ENCODE peak calls at places on chromosomes 6 and 20, in four cellular contexts. One of them, this sample, is unnamed.
A peak's percentile ranks its signal among the peaks of the same experiment; 100 is the strongest.

GRCh38 chr6:6699741-6700367 is 111.3 kb downstream of the LY86 start:
- DNase-seq in aorta: peak; percentile 84
- DNase-seq in colonic mucosa: peak; percentile 96
- DNase-seq in CD4-positive, alpha-beta T cell: no peak
- DNase-seq in this sample: no peak

GRCh38 chr20:48025661-48026060 is 240.4 kb upstream of the SULF2 start:
- DNase-seq in aorta: no peak
- DNase-seq in colonic mucosa: no peak
- DNase-seq in CD4-positive, alpha-beta T cell: no peak
- DNase-seq in this sample: no peak

GRCh38 chr6:221531-222349 is 70.5 kb upstream of the DUSP22 start:
- DNase-seq in aorta: no peak
- DNase-seq in colonic mucosa: no peak
- DNase-seq in CD4-positive, alpha-beta T cell: no peak
- DNase-seq in this sample: no peak

GRCh38 chr20:2946988-2947961 is 74.0 kb downstream of the PTPRA start:
- DNase-seq in aorta: no peak
- DNase-seq in colonic mucosa: no peak
- DNase-seq in CD4-positive, alpha-beta T cell: no peak
- DNase-seq in this sample: no peak

GRCh38 chr6:7887278-7887991 is 23.2 kb downstream of the TXNDC5 start:
- DNase-seq in aorta: no peak
- DNase-seq in colonic mucosa: no peak
- DNase-seq in CD4-positive, alpha-beta T cell: no peak
- DNase-seq in this sample: no peak

GRCh38 chr6:133623065-133623464 is 265.8 kb upstream of the TCF21 start:
- DNase-seq in aorta: no peak
- DNase-seq in colonic mucosa: peak; percentile 28
- DNase-seq in CD4-positive, alpha-beta T cell: no peak
- DNase-seq in this sample: no peak

GRCh38 chr6:151679081-151679480 is 128.4 kb upstream of the ESR1 start:
- DNase-seq in aorta: no peak
- DNase-seq in colonic mucosa: no peak
- DNase-seq in CD4-positive, alpha-beta T cell: no peak
- DNase-seq in this sample: no peak

GRCh38 chr6:149014631-149015171 is 267.9 kb downstream of the UST start:
- DNase-seq in aorta: no peak
- DNase-seq in colonic mucosa: no peak
- DNase-seq in CD4-positive, alpha-beta T cell: no peak
- DNase-seq in this sample: no peak

GRCh38 chr20:25196701-25197120 is 1.2 kb downstream of the ENTPD6 start:
- DNase-seq in aorta: no peak
- DNase-seq in colonic mucosa: peak; percentile 60
- DNase-seq in CD4-positive, alpha-beta T cell: no peak
- DNase-seq in this sample: no peak

GRCh38 chr6:35381132-35381531 is 38.8 kb downstream of the PPARD start:
- DNase-seq in aorta: peak; percentile 17
- DNase-seq in colonic mucosa: no peak
- DNase-seq in CD4-positive, alpha-beta T cell: no peak
- DNase-seq in this sample: no peak

GRCh38 chr6:82910818-82911217 is 154.8 kb downstream of the UBE3D start:
- DNase-seq in aorta: no peak
- DNase-seq in colonic mucosa: no peak
- DNase-seq in CD4-positive, alpha-beta T cell: no peak
- DNase-seq in this sample: no peak

GRCh38 chr6:104789770-104790190 is 69.9 kb downstream of the HACE1 start:
- DNase-seq in aorta: no peak
- DNase-seq in colonic mucosa: no peak
- DNase-seq in CD4-positive, alpha-beta T cell: no peak
- DNase-seq in this sample: no peak

GRCh38 chr6:160156842-160157241 is 35.2 kb downstream of the SLC22A1 start:
- DNase-seq in aorta: no peak
- DNase-seq in colonic mucosa: no peak
- DNase-seq in CD4-positive, alpha-beta T cell: no peak
- DNase-seq in this sample: no peak

GRCh38 chr6:2381872-2382661 is 136.7 kb upstream of the GMDS start:
- DNase-seq in aorta: peak; percentile 50
- DNase-seq in colonic mucosa: no peak
- DNase-seq in CD4-positive, alpha-beta T cell: no peak
- DNase-seq in this sample: no peak

GRCh38 chr20:44204156-44204831 is 6.3 kb downstream of the OSER1 start:
- DNase-seq in aorta: no peak
- DNase-seq in colonic mucosa: no peak
- DNase-seq in CD4-positive, alpha-beta T cell: no peak
- DNase-seq in this sample: no peak

GRCh38 chr6:44074383-44075136 is 52.7 kb downstream of the MRPL14 start:
- DNase-seq in aorta: peak; percentile 88
- DNase-seq in colonic mucosa: peak; percentile 69
- DNase-seq in CD4-positive, alpha-beta T cell: peak; percentile 41
- DNase-seq in this sample: peak; percentile 60

GRCh38 chr6:97294451-97294850 is 11.4 kb upstream of the MMS22L start:
- DNase-seq in aorta: no peak
- DNase-seq in colonic mucosa: no peak
- DNase-seq in CD4-positive, alpha-beta T cell: no peak
- DNase-seq in this sample: no peak

GRCh38 chr6:39049575-39050283 is 1.1 kb downstream of the GLP1R start:
- DNase-seq in aorta: no peak
- DNase-seq in colonic mucosa: no peak
- DNase-seq in CD4-positive, alpha-beta T cell: no peak
- DNase-seq in this sample: no peak

GRCh38 chr6:47069156-47069555 is 27.0 kb upstream of the ADGRF1 start:
- DNase-seq in aorta: no peak
- DNase-seq in colonic mucosa: no peak
- DNase-seq in CD4-positive, alpha-beta T cell: no peak
- DNase-seq in this sample: no peak

GRCh38 chr20:14865169-14865568 is 527.8 kb upstream of the FLRT3 start:
- DNase-seq in aorta: no peak
- DNase-seq in colonic mucosa: no peak
- DNase-seq in CD4-positive, alpha-beta T cell: no peak
- DNase-seq in this sample: no peak

GRCh38 chr6:136290406-136291010 is 862 bp upstream of the BCLAF1 start:
- DNase-seq in aorta: peak; percentile 87
- DNase-seq in colonic mucosa: peak; percentile 72
- DNase-seq in CD4-positive, alpha-beta T cell: peak; percentile 67
- DNase-seq in this sample: peak; percentile 70

GRCh38 chr6:166313255-166314070 is 5.3 kb upstream of the PRR18 start:
- DNase-seq in aorta: no peak
- DNase-seq in colonic mucosa: peak; percentile 38
- DNase-seq in CD4-positive, alpha-beta T cell: peak; percentile 31
- DNase-seq in this sample: peak; percentile 41

GRCh38 chr6:45728674-45729073 is 287.0 kb downstream of the CLIC5 start:
- DNase-seq in aorta: no peak
- DNase-seq in colonic mucosa: no peak
- DNase-seq in CD4-positive, alpha-beta T cell: no peak
- DNase-seq in this sample: no peak

GRCh38 chr20:38217791-38218565 is 42.6 kb downstream of the KIAA1755 start:
- DNase-seq in aorta: peak; percentile 80
- DNase-seq in colonic mucosa: no peak
- DNase-seq in CD4-positive, alpha-beta T cell: no peak
- DNase-seq in this sample: no peak

GRCh38 chr6:147699637-147700036 is 191.1 kb downstream of the SAMD5 start:
- DNase-seq in aorta: no peak
- DNase-seq in colonic mucosa: no peak
- DNase-seq in CD4-positive, alpha-beta T cell: no peak
- DNase-seq in this sample: no peak

GRCh38 chr6:41470341-41471063 is 75.7 kb upstream of the FOXP4 start:
- DNase-seq in aorta: peak; percentile 88
- DNase-seq in colonic mucosa: no peak
- DNase-seq in CD4-positive, alpha-beta T cell: no peak
- DNase-seq in this sample: no peak